ENCODE peak calls at places on chromosomes 13 and 19, in five cellular contexts. One of them, this sample, is unnamed.

GRCh38 chr13:84588023-84588422 is 705.7 kb upstream of the SLITRK1 start:
- DNase-seq in neuronal stem cell: no peak
- DNase-seq in neural progenitor cell: no peak
- DNase-seq in mammary epithelial cell: no peak
- DNase-seq in IMR-90: no peak
- DNase-seq in this sample: no peak

GRCh38 chr13:51814825-51815650 is 11.1 kb upstream of the DHRS12 start:
- DNase-seq in neural progenitor cell: peak; percentile 76
- DNase-seq in mammary epithelial cell: peak; percentile 67
- DNase-seq in IMR-90: peak; percentile 50
- DNase-seq in neuronal stem cell: peak; percentile 61
- DNase-seq in this sample: peak; percentile 69

GRCh38 chr19:49335071-49335783 is at the start of gene CD37:
- DNase-seq in neuronal stem cell: no peak
- DNase-seq in IMR-90: no peak
- DNase-seq in neural progenitor cell: no peak
- DNase-seq in mammary epithelial cell: no peak
- DNase-seq in this sample: no peak

GRCh38 chr13:109743706-109744453 is 42.5 kb downstream of the IRS2 start:
- DNase-seq in neural progenitor cell: no peak
- DNase-seq in mammary epithelial cell: peak; percentile 91
- DNase-seq in neuronal stem cell: no peak
- DNase-seq in IMR-90: peak; percentile 78
- DNase-seq in this sample: peak; percentile 65

GRCh38 chr13:30423891-30424290 is 1.6 kb downstream of the UBE2L5 start:
- DNase-seq in IMR-90: no peak
- DNase-seq in mammary epithelial cell: no peak
- DNase-seq in neuronal stem cell: no peak
- DNase-seq in neural progenitor cell: no peak
- DNase-seq in this sample: no peak

GRCh38 chr13:113742000-113742441 is 17.0 kb upstream of the TMEM255B start:
- DNase-seq in neural progenitor cell: peak; percentile 53
- DNase-seq in neuronal stem cell: no peak
- DNase-seq in mammary epithelial cell: peak; percentile 27
- DNase-seq in IMR-90: peak; percentile 50
- DNase-seq in this sample: peak; percentile 90

GRCh38 chr13:101915333-101915732 is 462.9 kb downstream of the ITGBL1 start:
- DNase-seq in mammary epithelial cell: no peak
- DNase-seq in neuronal stem cell: no peak
- DNase-seq in neural progenitor cell: peak; percentile 42
- DNase-seq in IMR-90: no peak
- DNase-seq in this sample: no peak

GRCh38 chr13:74586839-74587238 is 452.6 kb upstream of the KLF12 start:
- DNase-seq in neuronal stem cell: no peak
- DNase-seq in mammary epithelial cell: no peak
- DNase-seq in neural progenitor cell: no peak
- DNase-seq in IMR-90: peak; percentile 3
- DNase-seq in this sample: no peak

GRCh38 chr19:7918615-7919421 is 1.3 kb upstream of the SNAPC2 start:
- DNase-seq in IMR-90: no peak
- DNase-seq in neuronal stem cell: no peak
- DNase-seq in neural progenitor cell: no peak
- DNase-seq in mammary epithelial cell: no peak
- DNase-seq in this sample: no peak

GRCh38 chr19:35109395-35110112 is 6.1 kb upstream of the FXYD3 start:
- DNase-seq in neuronal stem cell: no peak
- DNase-seq in mammary epithelial cell: no peak
- DNase-seq in neural progenitor cell: peak; percentile 23
- DNase-seq in IMR-90: no peak
- DNase-seq in this sample: no peak

GRCh38 chr13:28659611-28659970 is 661 bp downstream of the POMP start:
- DNase-seq in neural progenitor cell: no peak
- DNase-seq in IMR-90: peak; percentile 75
- DNase-seq in neuronal stem cell: no peak
- DNase-seq in mammary epithelial cell: peak; percentile 48
- DNase-seq in this sample: peak; percentile 24

GRCh38 chr19:42420055-42420544 is 7.1 kb downstream of the LIPE start:
- DNase-seq in neural progenitor cell: peak; percentile 66
- DNase-seq in mammary epithelial cell: peak; percentile 87
- DNase-seq in neuronal stem cell: no peak
- DNase-seq in IMR-90: peak; percentile 78
- DNase-seq in this sample: peak; percentile 87

GRCh38 chr19:4368128-4368820 is 24.9 kb downstream of the MPND start:
- DNase-seq in neuronal stem cell: no peak
- DNase-seq in neural progenitor cell: no peak
- DNase-seq in mammary epithelial cell: peak; percentile 53
- DNase-seq in IMR-90: peak; percentile 36
- DNase-seq in this sample: no peak

GRCh38 chr19:55484571-55485438 is at the start of gene NAT14:
- DNase-seq in IMR-90: peak; percentile 48
- DNase-seq in mammary epithelial cell: peak; percentile 25
- DNase-seq in neuronal stem cell: peak; percentile 86
- DNase-seq in neural progenitor cell: peak; percentile 95
- DNase-seq in this sample: no peak

GRCh38 chr19:30376826-30377425 is 4.7 kb downstream of the ZNF536 start:
- DNase-seq in neural progenitor cell: no peak
- DNase-seq in IMR-90: no peak
- DNase-seq in mammary epithelial cell: no peak
- DNase-seq in neuronal stem cell: no peak
- DNase-seq in this sample: no peak

GRCh38 chr19:16402076-16402475 is 69.7 kb downstream of the EPS15L1 start:
- DNase-seq in neural progenitor cell: no peak
- DNase-seq in neuronal stem cell: no peak
- DNase-seq in IMR-90: no peak
- DNase-seq in mammary epithelial cell: no peak
- DNase-seq in this sample: no peak

GRCh38 chr13:34748561-34748960 is 193.5 kb upstream of the NBEA start:
- DNase-seq in IMR-90: no peak
- DNase-seq in neuronal stem cell: no peak
- DNase-seq in neural progenitor cell: no peak
- DNase-seq in mammary epithelial cell: no peak
- DNase-seq in this sample: no peak

GRCh38 chr19:11453468-11454341 is 18.3 kb downstream of the PRKCSH start:
- DNase-seq in neuronal stem cell: no peak
- DNase-seq in IMR-90: no peak
- DNase-seq in mammary epithelial cell: no peak
- DNase-seq in neural progenitor cell: peak; percentile 63
- DNase-seq in this sample: no peak

GRCh38 chr13:113390874-113391497 is 27.1 kb upstream of the GRTP1 start:
- DNase-seq in neural progenitor cell: no peak
- DNase-seq in mammary epithelial cell: no peak
- DNase-seq in IMR-90: no peak
- DNase-seq in neuronal stem cell: no peak
- DNase-seq in this sample: no peak

GRCh38 chr13:98798849-98799645 is 46.6 kb upstream of the SLC15A1 start:
- DNase-seq in IMR-90: peak; percentile 61
- DNase-seq in neural progenitor cell: no peak
- DNase-seq in mammary epithelial cell: no peak
- DNase-seq in neuronal stem cell: no peak
- DNase-seq in this sample: no peak

GRCh38 chr13:110914293-110915056 is 394 bp downstream of the ANKRD10 start:
- DNase-seq in IMR-90: peak; percentile 74
- DNase-seq in neural progenitor cell: peak; percentile 90
- DNase-seq in neuronal stem cell: peak; percentile 74
- DNase-seq in mammary epithelial cell: no peak
- DNase-seq in this sample: peak; percentile 78

GRCh38 chr13:30806784-30807183 is 71.4 kb downstream of the ALOX5AP start:
- DNase-seq in mammary epithelial cell: peak; percentile 51
- DNase-seq in neuronal stem cell: no peak
- DNase-seq in neural progenitor cell: no peak
- DNase-seq in IMR-90: peak; percentile 88
- DNase-seq in this sample: no peak

GRCh38 chr13:33761744-33762143 is 56.2 kb upstream of the RFC3 start:
- DNase-seq in neuronal stem cell: no peak
- DNase-seq in IMR-90: no peak
- DNase-seq in neural progenitor cell: peak; percentile 26
- DNase-seq in mammary epithelial cell: peak; percentile 12
- DNase-seq in this sample: no peak

GRCh38 chr19:29121684-29122083 is 91.3 kb downstream of the UQCRFS1 start:
- DNase-seq in IMR-90: no peak
- DNase-seq in neuronal stem cell: no peak
- DNase-seq in mammary epithelial cell: no peak
- DNase-seq in neural progenitor cell: peak; percentile 39
- DNase-seq in this sample: no peak

GRCh38 chr19:17333611-17334413 is 843 bp downstream of the ANO8 start:
- DNase-seq in mammary epithelial cell: peak; percentile 80
- DNase-seq in neuronal stem cell: no peak
- DNase-seq in IMR-90: peak; percentile 80
- DNase-seq in neural progenitor cell: peak; percentile 50
- DNase-seq in this sample: peak; percentile 43

GRCh38 chr19:19613456-19613855 is 5.0 kb downstream of the PBX4 start:
- DNase-seq in neuronal stem cell: no peak
- DNase-seq in IMR-90: no peak
- DNase-seq in mammary epithelial cell: peak; percentile 67
- DNase-seq in neural progenitor cell: no peak
- DNase-seq in this sample: no peak

GRCh38 chr13:24142886-24143285 is 17.6 kb upstream of the SPATA13 start:
- DNase-seq in neuronal stem cell: no peak
- DNase-seq in neural progenitor cell: no peak
- DNase-seq in IMR-90: no peak
- DNase-seq in mammary epithelial cell: no peak
- DNase-seq in this sample: no peak

GRCh38 chr13:95113601-95114000 is 187.7 kb downstream of the ABCC4 start:
- DNase-seq in IMR-90: no peak
- DNase-seq in neural progenitor cell: peak; percentile 79
- DNase-seq in neuronal stem cell: peak; percentile 50
- DNase-seq in mammary epithelial cell: no peak
- DNase-seq in this sample: no peak

GRCh38 chr13:32475403-32475802 is 47.5 kb upstream of the N4BP2L1 start:
- DNase-seq in IMR-90: no peak
- DNase-seq in neuronal stem cell: no peak
- DNase-seq in neural progenitor cell: peak; percentile 7
- DNase-seq in mammary epithelial cell: no peak
- DNase-seq in this sample: no peak
- H3K4me2 ChIP-seq in IMR-90: no peak overlapping the region
- H3K4me2 ChIP-seq in neuronal stem cell: no peak overlapping the region
- H3K4me2 ChIP-seq in neural progenitor cell: no peak overlapping the region
- H3K4me2 ChIP-seq in mammary epithelial cell: no peak overlapping the region
- H3K4me2 ChIP-seq in this sample: no peak overlapping the region

GRCh38 chr19:10291554-10292205 is 1.9 kb downstream of the ICAM5 start:
- DNase-seq in IMR-90: peak; percentile 10
- DNase-seq in mammary epithelial cell: peak; percentile 42
- DNase-seq in neuronal stem cell: no peak
- DNase-seq in neural progenitor cell: no peak
- DNase-seq in this sample: no peak
- H3K4me3 ChIP-seq in IMR-90: peak overlapping the region; percentile 77
- H3K4me3 ChIP-seq in mammary epithelial cell: peak overlapping the region; percentile 50
- H3K4me3 ChIP-seq in neuronal stem cell: peak overlapping the region; percentile 76
- H3K4me3 ChIP-seq in neural progenitor cell: peak overlapping the region; percentile 39
- H3K4me3 ChIP-seq in this sample: peak overlapping the region; percentile 55

GRCh38 chr19:33468361-33469170 is 53.0 kb downstream of the PEPD start:
- DNase-seq in IMR-90: peak; percentile 56
- DNase-seq in mammary epithelial cell: no peak
- DNase-seq in neuronal stem cell: no peak
- DNase-seq in neural progenitor cell: no peak
- DNase-seq in this sample: no peak

GRCh38 chr19:33470040-33470330 is 51.6 kb downstream of the PEPD start:
- DNase-seq in neural progenitor cell: no peak
- DNase-seq in neuronal stem cell: no peak
- DNase-seq in mammary epithelial cell: no peak
- DNase-seq in IMR-90: no peak
- DNase-seq in this sample: no peak

GRCh38 chr19:33469171-33470039 is 52.2 kb downstream of the PEPD start:
- DNase-seq in IMR-90: no peak
- DNase-seq in neuronal stem cell: no peak
- DNase-seq in neural progenitor cell: no peak
- DNase-seq in mammary epithelial cell: no peak
- DNase-seq in this sample: no peak

GRCh38 chr19:33471111-33471996 is 50.2 kb downstream of the PEPD start:
- DNase-seq in neuronal stem cell: no peak
- DNase-seq in IMR-90: no peak
- DNase-seq in mammary epithelial cell: no peak
- DNase-seq in neural progenitor cell: no peak
- DNase-seq in this sample: no peak

GRCh38 chr19:33470686-33471085 is 50.9 kb downstream of the PEPD start:
- DNase-seq in mammary epithelial cell: no peak
- DNase-seq in neural progenitor cell: no peak
- DNase-seq in neuronal stem cell: no peak
- DNase-seq in IMR-90: no peak
- DNase-seq in this sample: no peak
- H3K9ac ChIP-seq in mammary epithelial cell: no peak overlapping the region
- H3K9ac ChIP-seq in neural progenitor cell: no peak overlapping the region
- H3K9ac ChIP-seq in neuronal stem cell: no peak overlapping the region
- H3K9ac ChIP-seq in IMR-90: no peak overlapping the region
- H3K9ac ChIP-seq in this sample: no peak overlapping the region

GRCh38 chr19:18494267-18494607 is 27.6 kb downstream of the ELL start:
- DNase-seq in IMR-90: peak; percentile 69
- DNase-seq in mammary epithelial cell: no peak
- DNase-seq in neuronal stem cell: no peak
- DNase-seq in neural progenitor cell: no peak
- DNase-seq in this sample: no peak
- H3K4me2 ChIP-seq in IMR-90: peak overlapping the region; percentile 24
- H3K4me2 ChIP-seq in mammary epithelial cell: no peak overlapping the region
- H3K4me2 ChIP-seq in neuronal stem cell: no peak overlapping the region
- H3K4me2 ChIP-seq in neural progenitor cell: no peak overlapping the region
- H3K4me2 ChIP-seq in this sample: no peak overlapping the region

GRCh38 chr19:45419895-45420294 is 3.8 kb downstream of the ERCC1 start:
- DNase-seq in neural progenitor cell: no peak
- DNase-seq in neuronal stem cell: no peak
- DNase-seq in IMR-90: no peak
- DNase-seq in mammary epithelial cell: no peak
- DNase-seq in this sample: no peak

GRCh38 chr19:45420356-45420755 is 3.4 kb downstream of the ERCC1 start:
- DNase-seq in neural progenitor cell: no peak
- DNase-seq in neuronal stem cell: no peak
- DNase-seq in IMR-90: no peak
- DNase-seq in mammary epithelial cell: no peak
- DNase-seq in this sample: no peak

GRCh38 chr19:45420871-45421270 is 2.8 kb downstream of the ERCC1 start:
- DNase-seq in neural progenitor cell: no peak
- DNase-seq in IMR-90: no peak
- DNase-seq in neuronal stem cell: no peak
- DNase-seq in mammary epithelial cell: no peak
- DNase-seq in this sample: no peak

GRCh38 chr19:45418812-45419211 is 4.9 kb downstream of the ERCC1 start:
- DNase-seq in neuronal stem cell: no peak
- DNase-seq in IMR-90: no peak
- DNase-seq in mammary epithelial cell: no peak
- DNase-seq in neural progenitor cell: no peak
- DNase-seq in this sample: no peak

DNA sequence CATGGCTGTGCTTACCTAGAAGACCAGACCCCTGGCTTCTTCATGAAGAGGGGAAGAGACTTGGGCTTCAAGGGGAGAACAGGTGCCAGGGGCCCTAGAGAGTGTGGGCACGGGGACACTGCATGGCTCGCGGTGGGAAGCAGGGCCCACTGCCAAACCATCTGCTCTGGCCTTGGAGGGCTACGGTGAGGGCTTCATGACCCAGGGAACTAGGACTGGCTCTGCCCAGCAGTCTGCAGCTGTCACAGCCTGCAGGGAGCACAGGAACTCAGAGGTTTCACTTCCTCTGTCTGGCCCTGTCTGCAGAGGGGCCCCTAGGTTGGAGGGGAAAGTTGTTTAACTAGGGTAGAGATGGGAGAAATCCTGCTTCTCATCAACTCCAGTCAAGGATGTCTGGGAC is 4.3 kb downstream of the ERCC1 start:
- DNase-seq in IMR-90: no peak
- DNase-seq in neural progenitor cell: no peak
- DNase-seq in neuronal stem cell: no peak
- DNase-seq in mammary epithelial cell: no peak
- DNase-seq in this sample: peak; percentile 75
- H3K4me3 ChIP-seq in IMR-90: no peak overlapping the region
- H3K4me3 ChIP-seq in neural progenitor cell: no peak overlapping the region
- H3K4me3 ChIP-seq in neuronal stem cell: no peak overlapping the region
- H3K4me3 ChIP-seq in mammary epithelial cell: no peak overlapping the region
- H3K4me3 ChIP-seq in this sample: peak overlapping the region; percentile 44

GRCh38 chr13:39302855-39303254 is 264.6 kb downstream of the NHLRC3 start:
- DNase-seq in IMR-90: no peak
- DNase-seq in neuronal stem cell: no peak
- DNase-seq in mammary epithelial cell: no peak
- DNase-seq in neural progenitor cell: no peak
- DNase-seq in this sample: no peak
- H3K9ac ChIP-seq in IMR-90: no peak overlapping the region
- H3K9ac ChIP-seq in neuronal stem cell: no peak overlapping the region
- H3K9ac ChIP-seq in mammary epithelial cell: no peak overlapping the region
- H3K9ac ChIP-seq in neural progenitor cell: no peak overlapping the region
- H3K9ac ChIP-seq in this sample: no peak overlapping the region

This sample was measured in MM.1S.